ENCODE peak calls at places on chromosomes 3 and 15, in five cellular contexts. J is PC-3, A is endothelial cell of umbilical vein, F is SK-N-SH, W is colonic mucosa. P is an unnamed sample.

GRCh38 chr3:187112934-187113793 is 26.1 kb downstream of the RPL39L start:
- DNase-seq in J (peak; percentile 66), A (peak; percentile 64), F (peak; percentile 16), W (no peak), P (no peak)

GRCh38 chr3:38567498-38567897 is 71.4 kb downstream of the EXOG start:
- DNase-seq in J (no peak), A (no peak), F (no peak), W (no peak), P (no peak)

GRCh38 chr15:71282086-71282485 is 166.8 kb downstream of the THSD4 start:
- DNase-seq in J (no peak), A (no peak), F (no peak), W (no peak), P (no peak)

GRCh38 chr3:69893274-69893673 is 106.3 kb upstream of the SAMMSON start:
- DNase-seq in J (no peak), A (no peak), F (peak; percentile 3), W (no peak), P (no peak)

GRCh38 chr3:175238848-175239247 is 379.7 kb downstream of the NAALADL2 start:
- DNase-seq in J (no peak), A (no peak), F (no peak), W (no peak), P (no peak)

GRCh38 chr15:99424131-99424571 is 141.6 kb upstream of the MEF2A start:
- DNase-seq in J (no peak), A (no peak), F (no peak), W (no peak), P (no peak)

GRCh38 chr3:54138937-54139547 is 16.7 kb downstream of the CACNA2D3 start:
- DNase-seq in J (no peak), A (no peak), F (no peak), W (no peak), P (no peak)

GRCh38 chr15:91873133-91873526 is 19.6 kb downstream of the SLCO3A1 start:
- DNase-seq in J (no peak), A (no peak), F (no peak), W (no peak), P (no peak)

GRCh38 chr3:45677045-45677436 is 12.2 kb upstream of the SACM1L start:
- DNase-seq in J (peak; percentile 85), A (no peak), F (no peak), W (no peak), P (no peak)

GRCh38 chr3:15649831-15650230 is 48.3 kb downstream of the BTD start:
- DNase-seq in J (no peak), A (no peak), F (no peak), W (no peak), P (no peak)

GRCh38 chr3:164375538-164375937 is 702.8 kb downstream of the SI start:
- DNase-seq in J (no peak), A (no peak), F (no peak), W (no peak), P (no peak)

GRCh38 chr3:134810052-134810435 is 15.0 kb downstream of the EPHB1 start:
- DNase-seq in J (no peak), A (no peak), F (no peak), W (no peak), P (no peak)

GRCh38 chr15:68154923-68155559 is 50.1 kb downstream of the CALML4 start:
- DNase-seq in J (peak; percentile 71), A (peak; percentile 71), F (peak; percentile 39), W (peak; percentile 56), P (peak; percentile 26)

GRCh38 chr3:115862824-115863223 is 239.5 kb downstream of the GAP43 start:
- DNase-seq in J (no peak), A (no peak), F (no peak), W (no peak), P (no peak)

GRCh38 chr15:66649235-66649984 is 52.6 kb upstream of the SMAD6 start:
- DNase-seq in J (no peak), A (no peak), F (no peak), W (no peak), P (no peak)

GRCh38 chr3:127001486-127002194 is 18.7 kb downstream of the PLXNA1 start:
- DNase-seq in J (no peak), A (no peak), F (no peak), W (no peak), P (no peak)

DNA sequence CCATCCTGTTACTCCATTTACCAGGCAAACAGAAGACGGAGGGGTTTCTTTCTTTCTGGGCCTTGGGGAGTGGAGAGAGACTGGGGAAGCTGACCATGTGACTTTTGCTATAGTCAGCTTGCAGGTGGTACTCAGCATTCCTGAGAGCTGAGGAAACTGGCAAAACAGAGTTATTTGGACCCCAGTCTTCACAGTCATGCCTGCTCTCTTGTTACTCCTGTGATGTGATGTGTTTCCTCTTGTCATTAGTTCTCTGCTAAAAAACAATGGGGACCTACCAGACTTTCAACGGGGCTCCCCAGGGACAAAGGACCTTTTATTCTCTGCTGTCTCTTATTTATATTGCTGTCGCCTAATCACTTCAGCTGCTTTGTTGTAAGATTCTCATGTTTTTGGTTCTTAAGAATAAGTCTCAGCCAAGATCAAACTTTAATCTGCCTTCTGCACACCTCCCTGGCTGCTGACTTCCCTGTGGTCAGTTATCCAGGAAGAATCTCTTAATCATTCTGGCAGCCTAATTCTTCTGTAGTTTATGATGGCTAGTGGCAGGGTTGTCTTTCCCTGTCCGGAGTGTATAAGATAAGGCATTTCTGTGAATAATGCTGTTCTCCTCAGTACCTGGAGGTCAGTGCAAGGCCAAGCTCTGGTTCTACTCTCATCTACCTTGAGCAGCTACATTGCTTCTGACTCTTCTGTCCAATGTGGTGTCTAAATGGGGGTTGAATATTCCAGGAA is 8.8 kb downstream of the STARD9 start:
- DNase-seq in J (no peak), A (peak; percentile 45), F (no peak), W (no peak), P (peak; percentile 71)
- H3K9ac ChIP-seq in J (no peak overlapping the region), A (no peak overlapping the region), F (no peak overlapping the region), W (peak overlapping the region; percentile 9), P (no peak overlapping the region)

GRCh38 chr3:100465871-100466777 is 26.3 kb upstream of the TMEM45A start:
- DNase-seq in J (no peak), A (no peak), F (no peak), W (no peak), P (no peak)
- H3K9ac ChIP-seq in J (no peak overlapping the region), A (no peak overlapping the region), F (no peak overlapping the region), W (no peak overlapping the region), P (no peak overlapping the region)

DNA sequence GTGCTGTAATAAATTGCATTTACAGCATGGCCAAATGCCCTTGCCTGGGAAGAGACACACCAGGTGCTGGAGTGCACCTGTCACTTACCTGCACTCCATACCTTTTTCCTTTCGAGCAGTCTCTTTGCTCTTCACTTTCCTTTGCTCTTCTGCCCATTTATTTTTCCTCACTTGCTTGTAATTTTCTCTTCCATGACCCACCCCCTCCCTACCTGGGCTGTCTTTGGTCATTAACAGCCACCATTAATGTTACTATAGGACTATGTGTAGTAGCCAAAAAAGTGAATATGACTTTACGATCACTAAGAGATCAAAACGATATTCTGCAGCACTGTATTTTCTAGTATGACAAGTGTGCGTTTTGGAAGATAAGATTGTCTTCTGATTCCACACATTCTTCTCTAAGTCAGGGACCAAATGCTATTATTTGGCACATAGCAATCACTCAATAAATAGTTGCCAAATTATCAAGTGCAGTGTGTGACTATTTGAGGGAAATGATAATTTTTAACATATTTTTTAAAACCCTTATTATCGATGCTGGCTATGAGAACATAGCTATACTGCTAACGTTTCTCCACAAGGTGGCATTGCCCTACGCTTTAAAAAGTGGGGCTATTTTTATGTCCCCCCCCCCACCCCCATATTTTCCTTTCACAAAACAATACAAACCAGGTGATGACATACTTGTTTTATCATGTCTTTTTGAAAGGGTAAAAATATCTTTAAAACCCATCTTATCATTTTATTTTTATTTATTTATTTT is 114.4 kb downstream of the GHSR start:
- DNase-seq in J (no peak), A (no peak), F (no peak), W (no peak), P (no peak)
- H3K9ac ChIP-seq in J (no peak overlapping the region), A (no peak overlapping the region), F (no peak overlapping the region), W (no peak overlapping the region), P (no peak overlapping the region)

GRCh38 chr3:129836381-129837056 is 57.0 kb downstream of the TMCC1 start:
- DNase-seq in J (no peak), A (no peak), F (no peak), W (no peak), P (no peak)
- H3K9ac ChIP-seq in J (no peak overlapping the region), A (no peak overlapping the region), F (no peak overlapping the region), W (no peak overlapping the region), P (no peak overlapping the region)

GRCh38 chr15:60970246-60971170 is 258.6 kb downstream of the RORA start:
- DNase-seq in J (peak; percentile 9), A (peak; percentile 24), F (no peak), W (no peak), P (no peak)
- H3K9ac ChIP-seq in J (no peak overlapping the region), A (no peak overlapping the region), F (no peak overlapping the region), W (no peak overlapping the region), P (no peak overlapping the region)

DNA sequence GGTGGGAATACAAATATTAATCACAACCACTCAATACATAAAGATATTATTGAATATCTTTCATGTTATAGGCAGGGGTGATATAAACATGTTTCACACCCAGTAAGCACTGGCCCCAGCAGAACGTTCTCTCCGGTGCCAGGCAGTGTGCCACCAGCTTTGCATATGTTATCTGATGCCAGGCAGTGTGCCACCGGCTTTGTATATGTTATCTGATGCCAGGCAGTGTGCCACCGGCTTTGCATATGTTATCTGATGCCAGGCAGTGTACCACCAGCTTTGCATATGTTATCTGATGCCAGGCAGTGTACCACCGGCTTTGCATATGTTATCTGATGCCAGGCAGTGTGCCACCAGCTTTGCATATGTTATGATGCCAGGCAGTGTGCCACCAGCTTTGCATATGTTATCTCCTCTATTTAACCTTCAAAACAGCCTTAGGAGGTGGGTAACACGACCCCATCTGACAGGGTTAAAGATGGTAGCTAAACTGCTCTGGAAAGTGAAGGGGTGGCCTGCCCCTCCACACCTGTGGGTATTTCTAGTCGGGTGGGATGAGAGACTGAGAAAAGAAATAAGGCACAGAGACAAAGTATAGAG is 6.9 kb downstream of the MUC20 start:
- DNase-seq in J (no peak), A (no peak), F (peak; percentile 62), W (no peak), P (no peak)
- H3K9ac ChIP-seq in J (no peak overlapping the region), A (no peak overlapping the region), F (no peak overlapping the region), W (peak overlapping the region; percentile 71), P (no peak overlapping the region)

GRCh38 chr3:177110308-177111254 is 86.7 kb downstream of the TBL1XR1 start:
- DNase-seq in J (no peak), A (no peak), F (no peak), W (no peak), P (no peak)
- H3K9ac ChIP-seq in J (no peak overlapping the region), A (no peak overlapping the region), F (no peak overlapping the region), W (no peak overlapping the region), P (no peak overlapping the region)